ENCODE peak calls at places on chromosomes 6 and 20, in six cellular contexts. J is activated CD8-positive, alpha-beta T cell treated with anti-CD3 and anti-CD28 coated beads, Interleukin-2, amount 10 ng/mL, durations not matched to agents 7 days and 5 days; G is HCT116; L is HepG2; S is activated T-cell treated with anti-CD3 and anti-CD28 coated beads, Interleukin-2, amount 50 U/mL, for 72 hours; R is lower lobe of right lung. T is an unnamed sample.

GRCh38 chr20:13492001-13492480 is 146.7 kb downstream of the TASP1 start:
- ATAC-seq in J (no peak), G (peak), L (no peak), S (no peak), R (peak), T (no peak)

GRCh38 chr6:43858161-43859153 is 88.4 kb downstream of the VEGFA start:
- ATAC-seq in J (no peak), G (no peak), L (no peak), S (no peak), R (no peak), T (no peak)

GRCh38 chr6:54737247-54737646 is 109.3 kb upstream of the FAM83B start:
- ATAC-seq in J (no peak), G (peak), L (peak), S (no peak), R (no peak), T (no peak)

GRCh38 chr20:38579921-38580320 is 1.1 kb upstream of the ADIG start:
- ATAC-seq in J (no peak), G (no peak), L (no peak), S (no peak), R (no peak), T (no peak)

GRCh38 chr20:5848711-5849505 is 98.7 kb downstream of the SHLD1 start:
- ATAC-seq in J (no peak), G (no peak), L (no peak), S (no peak), R (no peak), T (peak)

GRCh38 chr6:156808287-156808686 is 31.1 kb downstream of the ARID1B start:
- ATAC-seq in J (no peak), G (no peak), L (peak), S (peak), R (peak), T (no peak)

GRCh38 chr6:148867851-148868250 is 121.0 kb downstream of the UST start:
- ATAC-seq in J (no peak), G (no peak), L (no peak), S (peak), R (no peak), T (peak)

GRCh38 chr6:64293298-64293697 is 657.7 kb downstream of the PHF3 start:
- ATAC-seq in J (no peak), G (no peak), L (no peak), S (no peak), R (no peak), T (no peak)

GRCh38 chr6:56050530-56050929 is 175.1 kb upstream of the BMP5 start:
- ATAC-seq in J (no peak), G (no peak), L (no peak), S (no peak), R (no peak), T (no peak)

GRCh38 chr20:38092260-38092857 is 58.8 kb downstream of the RPRD1B start:
- ATAC-seq in J (no peak), G (no peak), L (no peak), S (no peak), R (no peak), T (no peak)

GRCh38 chr6:102736941-102737368 is 1343.4 kb downstream of the GRIK2 start:
- ATAC-seq in J (no peak), G (no peak), L (no peak), S (no peak), R (no peak), T (no peak)

GRCh38 chr6:144688713-144689112 is 403.6 kb downstream of the UTRN start:
- ATAC-seq in J (no peak), G (no peak), L (peak), S (no peak), R (no peak), T (no peak)

GRCh38 chr20:44702776-44703175 is 12.4 kb upstream of the CCN5 start:
- ATAC-seq in J (no peak), G (no peak), L (peak), S (no peak), R (peak), T (no peak)

GRCh38 chr20:49426873-49427272 is 55.6 kb downstream of the KCNB1 start:
- ATAC-seq in J (no peak), G (no peak), L (no peak), S (no peak), R (no peak), T (no peak)

GRCh38 chr6:121627761-121628160 is 192.3 kb downstream of the GJA1 start:
- ATAC-seq in J (no peak), G (no peak), L (no peak), S (no peak), R (no peak), T (no peak)

GRCh38 chr20:34024733-34025351 is 31.1 kb downstream of the RALY start:
- ATAC-seq in J (no peak), G (no peak), L (peak), S (no peak), R (no peak), T (no peak)

GRCh38 chr6:78831492-78831891 is 35.9 kb upstream of the IRAK1BP1 start:
- ATAC-seq in J (no peak), G (no peak), L (no peak), S (no peak), R (peak), T (no peak)

GRCh38 chr6:150631283-150631981 is 31.7 kb downstream of the PLEKHG1 start:
- ATAC-seq in J (no peak), G (no peak), L (peak), S (peak), R (no peak), T (peak)

GRCh38 chr6:122494665-122495272 is 23.2 kb upstream of the SERINC1 start:
- ATAC-seq in J (no peak), G (no peak), L (peak), S (no peak), R (peak), T (no peak)

GRCh38 chr20:33773412-33774089 is 37.6 kb upstream of the CHMP4B start:
- ATAC-seq in J (peak), G (no peak), L (no peak), S (peak), R (no peak), T (peak)

GRCh38 chr20:48672324-48672723 is 155.5 kb downstream of the PREX1 start:
- ATAC-seq in J (no peak), G (no peak), L (no peak), S (no peak), R (no peak), T (peak)

GRCh38 chr6:70575899-70576298 is 9.2 kb downstream of the SDHAF4 start:
- ATAC-seq in J (no peak), G (no peak), L (no peak), S (no peak), R (peak), T (no peak)

GRCh38 chr6:109121411-109121810 is 26.1 kb downstream of the CEP57L1 start:
- ATAC-seq in J (no peak), G (no peak), L (no peak), S (no peak), R (no peak), T (no peak)

GRCh38 chr6:147099974-147100373 is 104.2 kb upstream of the STXBP5 start:
- ATAC-seq in J (no peak), G (no peak), L (no peak), S (no peak), R (no peak), T (no peak)

GRCh38 chr6:138724015-138724414 is 49.6 kb upstream of the CCDC28A start:
- ATAC-seq in J (no peak), G (peak), L (peak), S (no peak), R (no peak), T (no peak)

GRCh38 chr20:56995635-56996075 is 270.8 kb downstream of the BMP7 start:
- ATAC-seq in J (no peak), G (peak), L (peak), S (no peak), R (peak), T (no peak)

GRCh38 chr6:156557269-156557885 is 219.8 kb upstream of the ARID1B start:
- ATAC-seq in J (no peak), G (peak), L (peak), S (no peak), R (peak), T (no peak)

GRCh38 chr6:33607784-33608161 is 13.3 kb upstream of the ITPR3 start:
- ATAC-seq in J (peak), G (peak), L (peak), S (peak), R (peak), T (peak)

GRCh38 chr20:52945862-52946522 is 26.2 kb upstream of the TSHZ2 start:
- ATAC-seq in J (no peak), G (no peak), L (no peak), S (no peak), R (no peak), T (no peak)

GRCh38 chr6:29547573-29547972 is 12.0 kb downstream of the UBD start:
- ATAC-seq in J (no peak), G (no peak), L (no peak), S (peak), R (no peak), T (peak)

GRCh38 chr6:32079566-32080290 is 29.4 kb downstream of the TNXB start:
- ATAC-seq in J (no peak), G (peak), L (peak), S (no peak), R (no peak), T (no peak)

GRCh38 chr6:31113861-31114539 is 600 bp upstream of the PSORS1C1 start:
- ATAC-seq in J (no peak), G (peak), L (no peak), S (no peak), R (peak), T (no peak)

GRCh38 chr6:111680013-111680712 is 74.5 kb upstream of the TRAF3IP2 start:
- ATAC-seq in J (no peak), G (no peak), L (no peak), S (peak), R (no peak), T (peak)

GRCh38 chr20:38658879-38659612 is 57.4 kb downstream of the ARHGAP40 start:
- ATAC-seq in J (peak), G (peak), L (peak), S (peak), R (peak), T (peak)

GRCh38 chr20:35497780-35498189 is 31.7 kb downstream of the C20orf173 start:
- ATAC-seq in J (no peak), G (no peak), L (no peak), S (no peak), R (no peak), T (no peak)

GRCh38 chr6:168536665-168537249 is 95.8 kb downstream of the SMOC2 start:
- ATAC-seq in J (no peak), G (no peak), L (peak), S (no peak), R (peak), T (no peak)